ENCODE peak calls at places on chromosomes 12 and 14, in six cellular contexts. W, S, Y, L, G and K are unnamed samples. For H3K4me1, the result is how much of the 10 kb centered on the place peaks cover.

GRCh38 chr14:91164676-91165075 is 50.8 kb downstream of the DGLUCY start:
- DNase-seq in L (no peak), S (peak), W (peak), Y (peak), G (no peak), K (no peak)

GRCh38 chr12:10855807-10856206 is 6.5 kb upstream of the PRR4 start:
- DNase-seq in L (no peak), G (no peak), W (no peak), S (no peak), Y (no peak), K (no peak)

GRCh38 chr12:132268674-132269073 is 60.7 kb downstream of the GALNT9 start:
- DNase-seq in Y (no peak), L (no peak), W (no peak), G (no peak), S (no peak), K (no peak)

GRCh38 chr14:59631237-59631636 is 54.6 kb upstream of the CCDC175 start:
- DNase-seq in W (no peak), Y (no peak), S (no peak), L (no peak), G (peak), K (no peak)

GRCh38 chr14:62691613-62692489 is 353.4 kb downstream of the KCNH5 start:
- DNase-seq in S (peak), G (peak), W (no peak), L (peak), Y (peak), K (no peak)

GRCh38 chr12:121858662-121859572 is at the start of gene HPD:
- DNase-seq in Y (no peak), W (peak), L (no peak), G (peak), S (peak), K (no peak)

GRCh38 chr14:99809376-99809775 is 16.2 kb downstream of the EML1 start:
- DNase-seq in S (no peak), W (peak), G (no peak), L (no peak), Y (no peak), K (no peak)

GRCh38 chr12:26953447-26953846 is 15.2 kb downstream of the FGFR1OP2 start:
- DNase-seq in S (no peak), W (no peak), L (no peak), G (no peak), Y (peak), K (no peak)

GRCh38 chr12:61023231-61023630 is 1237.0 kb upstream of the USP15 start:
- DNase-seq in Y (no peak), W (no peak), L (no peak), S (no peak), G (no peak), K (peak)

GRCh38 chr12:51419473-51420228 is 5.0 kb upstream of the SLC4A8 start:
- DNase-seq in S (no peak), L (no peak), G (no peak), Y (no peak), W (no peak), K (no peak)

GRCh38 chr12:51118706-51119105 is 35.3 kb upstream of the CSRNP2 start:
- DNase-seq in S (no peak), G (no peak), Y (no peak), L (peak), W (no peak), K (no peak)

GRCh38 chr14:58865520-58866281 is 227.9 kb downstream of the DACT1 start:
- DNase-seq in Y (no peak), G (no peak), L (no peak), W (no peak), S (no peak), K (no peak)

GRCh38 chr12:69397978-69398377 is 38.4 kb downstream of the YEATS4 start:
- DNase-seq in G (no peak), S (no peak), L (no peak), Y (no peak), W (no peak), K (no peak)

GRCh38 chr12:95481072-95481471 is 7.1 kb downstream of the METAP2 start:
- DNase-seq in S (no peak), G (no peak), Y (no peak), W (no peak), L (no peak), K (no peak)
- H3K4me1 ChIP-seq in S (under half), G (under half), Y (under half), W (under half), L (under half), K (half or more)

DNA sequence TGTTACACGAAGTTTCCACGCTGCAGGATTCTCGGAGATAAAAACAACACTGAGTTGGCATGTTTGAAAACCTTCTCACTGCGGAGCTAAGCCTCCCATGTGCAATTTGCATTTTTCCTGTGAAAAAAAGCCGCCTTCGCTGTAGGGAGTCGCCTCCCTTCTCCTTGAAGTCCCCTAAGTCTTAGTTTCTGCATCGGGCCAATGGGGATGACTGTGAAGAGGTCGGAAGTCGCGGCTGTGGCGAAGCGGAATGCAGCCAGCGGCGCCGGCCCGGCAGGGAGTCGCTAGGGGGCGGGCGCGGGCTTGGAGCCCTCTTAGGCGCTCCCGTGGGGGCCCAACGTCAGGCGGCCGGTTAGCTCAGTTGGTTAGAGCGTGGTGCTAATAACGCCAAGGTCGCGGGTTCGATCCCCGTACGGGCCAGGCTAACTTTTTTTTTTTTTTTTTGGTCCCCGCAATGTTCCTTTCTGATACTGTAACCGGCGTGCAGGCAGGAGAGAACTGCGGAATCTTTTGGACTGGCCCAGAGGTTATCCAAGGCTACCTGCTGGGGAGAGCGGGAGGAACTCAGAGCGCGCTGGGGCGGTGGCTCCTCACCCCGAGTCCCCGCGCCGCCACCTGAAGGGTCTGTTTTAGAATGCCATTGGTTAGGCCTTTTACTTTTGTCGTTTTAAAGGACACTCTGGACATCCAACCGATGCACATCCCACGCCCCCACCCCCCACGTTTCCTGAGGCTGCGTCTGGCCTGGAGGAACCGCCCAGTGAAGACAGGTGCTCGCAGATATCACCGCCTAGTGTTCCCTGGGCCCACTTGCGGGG is 2.6 kb upstream of the ZNF839 start:
- DNase-seq in L (peak), Y (peak), W (peak), G (peak), S (peak), K (peak)
- TF ChIP-seq POLR2AphosphoS5 in L (no peak), Y (peak), W (no peak), G (peak), S (peak), K (peak)

GRCh38 chr14:93958567-93959238 is 17.7 kb downstream of the ASB2 start:
- DNase-seq in G (no peak), L (no peak), W (no peak), Y (no peak), S (no peak), K (no peak)
- H3K4me1 ChIP-seq in G (half or more), L (under half), W (under half), Y (under half), S (under half), K (half or more)

GRCh38 chr14:70641548-70642312 is at the start of gene TTC9:
- DNase-seq in G (no peak), L (no peak), S (no peak), W (peak), Y (peak), K (peak)
- TF ChIP-seq POLR2AphosphoS5 in G (no peak), L (no peak), S (no peak), W (no peak), Y (no peak), K (no peak)

GRCh38 chr12:3633396-3633795 is 119.5 kb downstream of the CRACR2A start:
- DNase-seq in G (no peak), L (no peak), W (no peak), Y (no peak), S (no peak), K (no peak)
- H3K4me1 ChIP-seq in G (under half), L (under half), W (under half), Y (under half), S (under half), K (under half)

GRCh38 chr12:120229583-120230325 is 28.8 kb upstream of the RPLP0 start:
- DNase-seq in L (no peak), G (no peak), S (no peak), Y (no peak), W (peak), K (no peak)

GRCh38 chr12:120228291-120229070 is 27.6 kb upstream of the RPLP0 start:
- DNase-seq in G (peak), W (peak), L (no peak), S (peak), Y (peak), K (peak)

GRCh38 chr12:120230326-120230973 is 29.5 kb upstream of the RPLP0 start:
- DNase-seq in S (peak), Y (peak), G (peak), W (peak), L (no peak), K (no peak)

GRCh38 chr12:120228041-120228290 is 27.1 kb upstream of the RPLP0 start:
- DNase-seq in W (no peak), Y (no peak), G (no peak), S (no peak), L (no peak), K (no peak)

DNA sequence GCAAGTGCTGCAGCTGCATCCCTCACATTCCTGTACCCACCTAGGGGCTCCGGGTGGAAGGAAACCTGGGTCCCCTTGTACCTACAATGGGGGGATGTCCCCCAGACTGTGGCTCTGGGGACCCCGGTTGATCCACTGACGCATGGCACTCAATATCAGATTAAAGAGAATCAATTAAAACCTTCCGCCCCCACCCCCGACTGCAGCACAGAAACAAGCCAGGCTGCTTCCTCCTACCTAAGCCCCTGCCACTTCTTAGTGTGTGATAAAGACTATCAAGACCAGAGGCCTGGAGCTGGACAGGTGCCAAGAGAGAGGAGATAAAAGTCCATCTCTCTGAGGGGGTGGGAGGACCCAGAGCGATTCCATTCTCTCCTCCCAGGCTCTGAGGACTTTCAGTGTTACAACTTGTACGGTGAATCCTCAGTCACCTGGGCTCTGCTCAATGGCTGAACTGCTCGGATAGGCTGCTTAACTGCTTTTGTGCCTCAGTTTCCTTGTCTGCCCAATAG is 28.2 kb upstream of the RPLP0 start:
- DNase-seq in Y (no peak), S (no peak), L (no peak), G (peak), W (no peak), K (no peak)
- TF ChIP-seq POLR2AphosphoS5 in Y (no peak), S (no peak), L (peak), G (no peak), W (no peak), K (no peak)

GRCh38 chr12:53496752-53497032 is 2.6 kb downstream of the MAP3K12 start:
- DNase-seq in G (no peak), Y (no peak), W (no peak), S (no peak), L (no peak), K (no peak)
- H3K4me1 ChIP-seq in G (half or more), Y (half or more), W (under half), S (under half), L (under half), K (half or more)

DNA sequence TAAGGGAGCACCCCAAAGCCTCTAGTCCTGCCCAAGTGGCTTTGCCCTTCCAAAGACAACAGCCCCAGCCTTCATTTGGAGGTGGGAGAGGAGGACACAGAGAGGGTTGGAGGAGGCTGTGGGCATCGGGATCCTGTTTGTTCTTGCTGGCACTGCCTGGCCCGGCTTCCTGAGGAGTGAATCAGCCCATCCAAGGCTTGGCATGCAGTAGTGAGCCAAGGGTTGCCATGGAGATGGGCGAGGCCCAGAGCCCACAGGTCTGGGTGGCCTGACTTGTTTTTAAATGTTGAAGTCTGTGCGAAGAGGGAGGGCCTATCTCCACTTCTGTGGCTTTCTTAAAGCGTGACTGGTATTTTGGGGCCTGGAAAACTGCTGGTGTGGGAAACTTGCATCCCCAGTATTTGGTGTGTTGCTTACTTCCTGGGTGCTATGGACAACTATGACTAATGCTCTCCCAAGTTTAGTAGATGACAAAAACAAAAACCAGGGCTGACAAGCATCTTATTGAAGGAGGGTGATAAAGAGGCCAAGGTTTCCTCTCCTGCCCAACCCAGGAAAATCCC is 15.8 kb downstream of the CD9 start:
- DNase-seq in W (peak), Y (peak), L (peak), G (no peak), S (peak), K (no peak)
- TF ChIP-seq POLR2AphosphoS5 in W (peak), Y (peak), L (no peak), G (no peak), S (peak), K (no peak)

GRCh38 chr12:111362687-111363475 is 6.0 kb downstream of the PHETA1 start:
- DNase-seq in Y (no peak), G (no peak), S (no peak), L (no peak), W (no peak), K (peak)
- H3K4me1 ChIP-seq in Y (under half), G (half or more), S (under half), L (under half), W (under half), K (half or more)

GRCh38 chr12:81811778-81812125 is 52.6 kb upstream of the PPFIA2 start:
- DNase-seq in Y (no peak), L (no peak), S (no peak), G (no peak), W (no peak), K (no peak)

GRCh38 chr12:81809113-81809777 is 50.1 kb upstream of the PPFIA2 start:
- DNase-seq in Y (no peak), S (no peak), G (no peak), L (no peak), W (no peak), K (no peak)

GRCh38 chr12:81815611-81816010 is 56.5 kb upstream of the PPFIA2 start:
- DNase-seq in W (no peak), L (no peak), S (no peak), Y (no peak), G (no peak), K (no peak)

GRCh38 chr12:81811066-81811777 is 52.1 kb upstream of the PPFIA2 start:
- DNase-seq in L (no peak), Y (no peak), W (no peak), G (no peak), S (no peak), K (no peak)

GRCh38 chr12:81809829-81810595 is 50.9 kb upstream of the PPFIA2 start:
- DNase-seq in S (no peak), L (no peak), G (no peak), W (no peak), Y (no peak), K (no peak)
- TF ChIP-seq POLR2AphosphoS5 in S (no peak), L (no peak), G (no peak), W (no peak), Y (no peak), K (no peak)